ENCODE peak calls at places on chromosomes 16 and 17, in nine cellular contexts. V is AG09309, F is endodermal cell, J is endothelial cell, U is omental fat pad, A is cardiac muscle cell, S is AG10803, W is fibroblast of the aortic adventitia, T is lower leg skin. I is an unnamed sample.

GRCh38 chr16:23491490-23492391 is 18.6 kb downstream of the GGA2 start:
- DNase-seq in V (no peak), F (no peak), J (no peak), U (no peak), A (peak; percentile 18), S (peak; percentile 61), W (peak; percentile 23), T (no peak), I (no peak)

GRCh38 chr17:42781639-42782401 is 1.4 kb downstream of the WNK4 start:
- DNase-seq in V (no peak), F (no peak), J (no peak), U (no peak), A (no peak), S (no peak), W (peak; percentile 33), T (peak; percentile 40), I (no peak)

GRCh38 chr17:65190467-65191095 is 53.4 kb downstream of the RGS9 start:
- DNase-seq in V (no peak), F (no peak), J (no peak), U (no peak), A (no peak), S (peak; percentile 23), W (peak; percentile 38), T (no peak), I (no peak)

GRCh38 chr17:27878776-27879562 is 14.2 kb downstream of the LYRM9 start:
- DNase-seq in V (no peak), F (no peak), J (no peak), U (no peak), A (peak; percentile 7), S (no peak), W (no peak), T (no peak), I (no peak)

GRCh38 chr16:2842340-2843000 is 12.4 kb downstream of the ZG16B start:
- DNase-seq in V (no peak), F (peak; percentile 88), J (peak; percentile 65), U (no peak), A (peak; percentile 54), S (no peak), W (peak; percentile 10), T (no peak), I (no peak)

GRCh38 chr17:64025732-64026294 is 5.4 kb upstream of the ICAM2 start:
- DNase-seq in V (no peak), F (peak; percentile 97), J (peak; percentile 80), U (peak; percentile 57), A (peak; percentile 82), S (peak; percentile 61), W (peak; percentile 70), T (peak; percentile 96), I (peak; percentile 75)

GRCh38 chr16:69709456-69710084 is 16.8 kb downstream of the NQO1 start:
- DNase-seq in V (no peak), F (no peak), J (no peak), U (no peak), A (peak; percentile 81), S (peak; percentile 75), W (peak; percentile 84), T (peak; percentile 31), I (no peak)

GRCh38 chr16:68908000-68908313 is 64.6 kb downstream of the TANGO6 start:
- DNase-seq in V (no peak), F (no peak), J (no peak), U (no peak), A (no peak), S (no peak), W (no peak), T (no peak), I (no peak)

GRCh38 chr16:19645557-19645981 is 72.5 kb downstream of the KNOP1 start:
- DNase-seq in V (no peak), F (no peak), J (no peak), U (no peak), A (peak; percentile 55), S (peak; percentile 6), W (peak; percentile 66), T (no peak), I (no peak)

GRCh38 chr17:35947156-35947585 is 3.7 kb upstream of the LYZL6 start:
- DNase-seq in V (no peak), F (peak; percentile 91), J (peak; percentile 68), U (no peak), A (peak; percentile 58), S (peak; percentile 21), W (peak; percentile 38), T (no peak), I (peak; percentile 56)

GRCh38 chr16:29029168-29029994 is 44.5 kb downstream of the LAT start:
- DNase-seq in V (peak; percentile 73), F (peak; percentile 85), J (no peak), U (peak; percentile 37), A (peak; percentile 94), S (peak; percentile 82), W (peak; percentile 80), T (peak; percentile 45), I (no peak)

GRCh38 chr16:49700222-49700927 is 155.5 kb downstream of the ZNF423 start:
- DNase-seq in V (no peak), F (peak; percentile 79), J (no peak), U (peak; percentile 26), A (no peak), S (no peak), W (peak; percentile 90), T (peak; percentile 89), I (peak; percentile 43)

GRCh38 chr17:11583306-11583992 is 14.8 kb upstream of the DNAH9 start:
- DNase-seq in V (no peak), F (no peak), J (no peak), U (no peak), A (no peak), S (no peak), W (no peak), T (no peak), I (no peak)

GRCh38 chr17:38852771-38853291 is 690 bp downstream of the RPL23 start:
- DNase-seq in V (no peak), F (no peak), J (peak; percentile 54), U (no peak), A (no peak), S (no peak), W (no peak), T (no peak), I (no peak)

GRCh38 chr17:45844695-45845375 is at the start of gene SPPL2C:
- DNase-seq in V (no peak), F (no peak), J (no peak), U (no peak), A (no peak), S (no peak), W (no peak), T (no peak), I (no peak)

GRCh38 chr16:1913327-1914083 is 4.7 kb downstream of the HS3ST6 start:
- DNase-seq in V (no peak), F (no peak), J (no peak), U (no peak), A (no peak), S (no peak), W (no peak), T (no peak), I (no peak)

GRCh38 chr16:78277374-78277773 is 177.9 kb downstream of the WWOX start:
- DNase-seq in V (no peak), F (peak; percentile 81), J (no peak), U (no peak), A (no peak), S (no peak), W (no peak), T (no peak), I (no peak)

GRCh38 chr16:79703066-79703465 is 102.5 kb upstream of the MAF start:
- DNase-seq in V (no peak), F (no peak), J (no peak), U (no peak), A (no peak), S (no peak), W (no peak), T (no peak), I (no peak)

DNA sequence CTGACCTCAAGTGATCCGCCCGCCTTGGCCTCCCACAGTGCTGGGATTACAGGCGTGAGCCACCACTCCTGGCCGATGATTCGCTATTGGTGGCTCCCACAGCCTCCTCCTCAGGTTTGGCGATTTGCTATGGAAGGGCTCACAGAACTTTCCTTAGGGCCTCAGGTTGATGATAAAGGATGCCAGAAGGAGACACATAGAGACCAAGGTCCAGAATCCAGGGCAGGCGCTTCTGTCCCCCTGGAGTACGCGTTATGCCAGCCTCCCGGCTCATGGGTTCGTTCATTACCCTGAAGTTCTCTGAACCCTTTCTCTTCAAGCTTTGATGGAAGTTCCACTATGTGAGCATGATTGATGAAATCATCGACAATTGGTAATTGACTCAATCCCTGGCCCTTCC is 19.9 kb downstream of the LGALS3BP start:
- DNase-seq in V (no peak), F (no peak), J (no peak), U (no peak), A (no peak), S (no peak), W (no peak), T (no peak), I (no peak)
- TF ChIP-seq CTCF in V (no peak), F (peak; percentile 20), J (no peak), U (no peak), A (no peak), S (no peak), W (no peak), T (no peak), I (no peak)

GRCh38 chr17:18314731-18315497 is at the start of the genes SMCR8 and TOP3A:
- DNase-seq in V (peak; percentile 95), F (peak; percentile 100), J (peak; percentile 93), U (peak; percentile 94), A (peak; percentile 99), S (peak; percentile 99), W (peak; percentile 98), T (peak; percentile 100), I (peak; percentile 97)
- TF ChIP-seq CTCF in V (no peak), F (no peak), J (no peak), U (no peak), A (no peak), S (no peak), W (no peak), T (no peak), I (no peak)

GRCh38 chr17:33021731-33022408 is 30.2 kb downstream of the SPACA3 start:
- DNase-seq in V (no peak), F (peak; percentile 65), J (no peak), U (no peak), A (peak; percentile 21), S (peak; percentile 10), W (no peak), T (no peak), I (no peak)
- TF ChIP-seq CTCF in V (peak; percentile 21), F (peak; percentile 59), J (no peak), U (no peak), A (peak; percentile 32), S (peak; percentile 40), W (no peak), T (no peak), I (no peak)

DNA sequence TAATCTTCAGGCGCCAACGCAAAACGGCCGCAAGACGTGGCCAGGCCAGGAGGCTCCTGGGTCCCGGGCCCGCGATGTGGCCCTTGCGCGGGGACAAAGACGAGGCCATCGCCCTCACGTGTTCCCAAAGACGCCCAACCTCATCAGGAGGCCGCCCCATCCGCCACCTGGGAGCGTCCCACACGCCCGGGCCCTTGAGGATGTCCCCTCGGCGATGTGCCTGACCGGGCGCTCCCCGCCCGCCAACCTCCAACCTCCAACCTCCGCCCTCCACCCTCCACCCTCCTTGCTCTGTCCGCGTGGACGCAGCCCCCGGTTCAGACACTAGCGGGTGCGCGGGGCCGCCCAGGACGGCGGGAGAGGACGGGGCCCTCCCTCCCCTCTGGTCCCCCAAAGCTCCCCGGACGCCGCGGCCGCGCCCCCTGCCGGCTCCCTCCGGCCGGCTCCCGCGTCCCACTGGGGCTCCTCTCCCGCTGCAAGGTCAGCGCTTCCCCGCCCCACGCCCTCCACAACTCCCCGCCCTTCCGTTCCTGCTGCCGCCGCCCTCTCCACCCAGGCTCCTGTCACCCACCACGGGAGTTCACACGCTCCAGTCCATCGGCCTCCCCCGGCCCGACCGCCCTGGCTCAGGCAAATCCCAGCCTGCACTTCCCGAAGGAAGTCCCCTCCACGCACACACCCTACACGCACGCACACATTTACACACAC is 250.8 kb upstream of the RPL38 start:
- DNase-seq in V (no peak), F (peak; percentile 90), J (peak; percentile 58), U (no peak), A (peak; percentile 14), S (no peak), W (no peak), T (peak; percentile 85), I (no peak)
- TF ChIP-seq CTCF in V (no peak), F (peak; percentile 77), J (peak; percentile 25), U (no peak), A (peak; percentile 51), S (peak; percentile 1), W (no peak), T (no peak), I (peak; percentile 58)

I was measured in mesothelial cell of epicardium.